ENCODE peak calls at places on chromosome 1, in nine cellular contexts. F is H7; W is H4; L is neural crest cell; H is GM12892; I is NCI-H1092 treated with DMSO at 0.1 percent for 48 hours; Y is HEK293T; S is anterior cingulate cortex; U is activated CD4-positive, alpha-beta T cell treated with anti-CD3 and anti-CD28 coated beads, Interleukin-2, amount 50 U/mL, for 4 hours. C is an unnamed sample.

GRCh38 chr1:246048693-246049092 is 458.4 kb downstream of the SMYD3 start:
- DNase-seq in F (no peak), W (no peak), L (no peak), H (no peak), I (no peak), Y (no peak), S (no peak), U (no peak), C (no peak)

GRCh38 chr1:206503591-206504362 is 3.6 kb upstream of the RASSF5 start:
- DNase-seq in F (no peak), W (peak), L (no peak), H (no peak), I (no peak), Y (no peak), S (no peak), U (peak), C (peak)

GRCh38 chr1:181392613-181393170 is 90.6 kb upstream of the CACNA1E start:
- DNase-seq in F (no peak), W (no peak), L (no peak), H (no peak), I (peak), Y (no peak), S (no peak), U (no peak), C (no peak)

GRCh38 chr1:237041795-237042466 is at the start of gene RYR2:
- DNase-seq in F (peak), W (no peak), L (peak), H (no peak), I (peak), Y (peak), S (no peak), U (no peak), C (no peak)

GRCh38 chr1:110617116-110617515 is 11.0 kb upstream of the KCNA2 start:
- DNase-seq in F (no peak), W (no peak), L (no peak), H (no peak), I (no peak), Y (no peak), S (no peak), U (no peak), C (no peak)

GRCh38 chr1:111563619-111564018 is 56.0 kb upstream of the RAP1A start:
- DNase-seq in F (no peak), W (no peak), L (no peak), H (no peak), I (no peak), Y (no peak), S (no peak), U (no peak), C (peak)

GRCh38 chr1:32886012-32886827 is at the start of gene HPCA:
- DNase-seq in F (peak), W (no peak), L (peak), H (no peak), I (no peak), Y (peak), S (no peak), U (no peak), C (peak)

GRCh38 chr1:72037745-72038343 is 244.5 kb downstream of the NEGR1 start:
- DNase-seq in F (no peak), W (peak), L (peak), H (no peak), I (peak), Y (peak), S (no peak), U (no peak), C (peak)

GRCh38 chr1:173126421-173126820 is 75.7 kb upstream of the TNFSF18 start:
- DNase-seq in F (no peak), W (no peak), L (no peak), H (no peak), I (no peak), Y (no peak), S (no peak), U (no peak), C (no peak)

GRCh38 chr1:58262702-58263101 is 283.8 kb downstream of the OMA1 start:
- DNase-seq in F (no peak), W (no peak), L (no peak), H (no peak), I (no peak), Y (no peak), S (no peak), U (no peak), C (no peak)

GRCh38 chr1:24737368-24738117 is 7.7 kb upstream of the CLIC4 start:
- DNase-seq in F (no peak), W (no peak), L (no peak), H (no peak), I (no peak), Y (no peak), S (no peak), U (no peak), C (no peak)